ENCODE peak calls at places on chromosomes 2 and 18, in five cellular contexts. J is HTR-8/SVneo, I is NCI-H2029 treated with DMSO at 0.1 percent for 48 hours, G is iPS-NIHi11, B is NCI-H1092 treated with DMSO at 0.1 percent for 48 hours. N is an unnamed sample.

GRCh38 chr2:239830718-239831271 is 194.3 kb downstream of the NDUFA10 start:
- DNase-seq in J (no peak), I (no peak), G (no peak), B (no peak), N (no peak)

GRCh38 chr2:190627881-190628412 is 20.9 kb upstream of the NAB1 start:
- DNase-seq in J (no peak), I (no peak), G (peak), B (peak), N (peak)

GRCh38 chr18:79526468-79527460 is 131.0 kb downstream of the NFATC1 start:
- DNase-seq in J (no peak), I (no peak), G (no peak), B (no peak), N (peak)

GRCh38 chr2:241508240-241508509 is 209 bp downstream of the STK25 start:
- DNase-seq in J (no peak), I (no peak), G (peak), B (no peak), N (no peak)

GRCh38 chr2:101476605-101477208 is 1.8 kb upstream of the RFX8 start:
- DNase-seq in J (no peak), I (no peak), G (no peak), B (no peak), N (no peak)

GRCh38 chr2:12824304-12824761 is 107.6 kb downstream of the TRIB2 start:
- DNase-seq in J (peak), I (no peak), G (peak), B (no peak), N (no peak)

GRCh38 chr2:15038373-15039364 is 406.2 kb downstream of the LRATD1 start:
- DNase-seq in J (no peak), I (no peak), G (no peak), B (no peak), N (peak)

GRCh38 chr2:179594268-179595112 is 266.9 kb downstream of the ZNF385B start:
- DNase-seq in J (no peak), I (no peak), G (no peak), B (no peak), N (no peak)

GRCh38 chr2:170846318-170846717 is 29.6 kb downstream of the GAD1 start:
- DNase-seq in J (no peak), I (peak), G (no peak), B (no peak), N (no peak)

GRCh38 chr2:28342081-28342967 is 50.3 kb upstream of the FOSL2 start:
- DNase-seq in J (peak), I (no peak), G (no peak), B (no peak), N (no peak)

N was measured in activated naive CD4-positive, alpha-beta T cell treated with anti-CD3 and anti-CD28 coated beads for 36 hours.